ENCODE peak calls at places on chromosomes 12 and 14, in four cellular contexts. E is esophagus muscularis mucosa, S is ovary, A is transverse colon. H is an unnamed sample.

GRCh38 chr12:127304751-127305725 is 961.9 kb upstream of the TMEM132C start:
- DNase-seq in A (no peak), E (peak; percentile 82), S (no peak), H (no peak)

GRCh38 chr12:45292486-45293195 is 76.7 kb downstream of the ANO6 start:
- DNase-seq in S (peak; percentile 47), E (peak; percentile 94), A (peak; percentile 28), H (no peak)

GRCh38 chr12:119649202-119649808 is 18.6 kb upstream of the PRKAB1 start:
- DNase-seq in S (no peak), E (no peak), A (no peak), H (no peak)

GRCh38 chr12:116863275-116863767 is 17.9 kb downstream of the HRK start:
- DNase-seq in A (peak; percentile 49), S (no peak), E (no peak), H (no peak)

GRCh38 chr12:121465921-121466799 is 66.2 kb downstream of the RNF34 start:
- DNase-seq in S (no peak), E (no peak), A (peak; percentile 46), H (peak; percentile 29)

GRCh38 chr12:22458301-22458917 is 85.9 kb downstream of the C2CD5 start:
- DNase-seq in E (no peak), A (no peak), S (no peak), H (no peak)

GRCh38 chr14:99479903-99480855 is 480 bp downstream of the SETD3 start:
- DNase-seq in E (peak; percentile 92), A (peak; percentile 63), S (peak; percentile 56), H (peak; percentile 54)

GRCh38 chr14:34722723-34723545 is 8.5 kb upstream of the CFL2 start:
- DNase-seq in E (no peak), A (peak; percentile 27), S (peak; percentile 63), H (peak; percentile 32)

GRCh38 chr12:57139796-57140649 is 7.4 kb downstream of the LRP1-AS start:
- DNase-seq in E (no peak), A (no peak), S (no peak), H (no peak)

GRCh38 chr14:59363545-59364226 is 101.5 kb downstream of the GPR135 start:
- DNase-seq in A (no peak), S (no peak), E (no peak), H (no peak)

GRCh38 chr14:74140374-74140850 is 55.7 kb downstream of the LIN52 start:
- DNase-seq in A (peak; percentile 72), E (no peak), S (no peak), H (no peak)

GRCh38 chr12:123643911-123644310 is 10.3 kb downstream of the GTF2H3 start:
- DNase-seq in S (no peak), A (no peak), E (no peak), H (no peak)

GRCh38 chr12:52254180-52254964 is 20.1 kb upstream of the KRT86 start:
- DNase-seq in A (no peak), S (no peak), E (no peak), H (no peak)

GRCh38 chr12:117968826-117969659 is at the start of gene KSR2:
- DNase-seq in E (no peak), S (no peak), A (peak; percentile 81), H (peak; percentile 82)

GRCh38 chr14:68509188-68509953 is 283.5 kb downstream of the ZFP36L1 start:
- DNase-seq in A (no peak), S (no peak), E (no peak), H (no peak)

GRCh38 chr12:133202493-133203343 is 21.4 kb downstream of the ZNF268 start:
- DNase-seq in E (no peak), A (no peak), S (no peak), H (no peak)

GRCh38 chr12:95674631-95675030 is 115.9 kb downstream of the NTN4 start:
- DNase-seq in A (no peak), E (no peak), S (no peak), H (no peak)

GRCh38 chr12:22974865-22975264 is 349.9 kb downstream of the ETNK1 start:
- DNase-seq in S (no peak), A (no peak), E (no peak), H (no peak)

GRCh38 chr12:11861864-11862600 is 208.7 kb upstream of the BCL2L14 start:
- DNase-seq in E (no peak), S (no peak), A (no peak), H (no peak)

GRCh38 chr14:99481745-99482099 is 513 bp downstream of the CCNK start:
- DNase-seq in A (no peak), S (no peak), E (no peak), H (no peak)

GRCh38 chr14:35669782-35670181 is 135.8 kb downstream of the INSM2 start:
- DNase-seq in S (no peak), E (no peak), A (no peak), H (no peak)

GRCh38 chr14:22978873-22979671 is 3.3 kb downstream of the AJUBA start:
- DNase-seq in A (no peak), S (peak; percentile 22), E (no peak), H (no peak)

GRCh38 chr12:126873701-126874100 is 1393.3 kb upstream of the TMEM132C start:
- DNase-seq in S (no peak), E (no peak), A (no peak), H (no peak)

GRCh38 chr12:89453121-89453520 is 71.5 kb downstream of the GALNT4 start:
- DNase-seq in S (no peak), E (no peak), A (no peak), H (no peak)

GRCh38 chr14:68589447-68590232 is 203.2 kb downstream of the ZFP36L1 start:
- DNase-seq in S (peak; percentile 79), E (no peak), A (peak; percentile 42), H (no peak)

GRCh38 chr12:34291426-34291901 is 269.2 kb downstream of the ALG10 start:
- DNase-seq in A (peak; percentile 4), S (no peak), E (no peak), H (no peak)

GRCh38 chr12:65740506-65740872 is 83.8 kb upstream of the HMGA2 start:
- DNase-seq in S (no peak), A (no peak), E (no peak), H (no peak)
- H3K27ac ChIP-seq in S (no peak overlapping the region), A (no peak overlapping the region), E (no peak overlapping the region), H (no peak overlapping the region)

DNA sequence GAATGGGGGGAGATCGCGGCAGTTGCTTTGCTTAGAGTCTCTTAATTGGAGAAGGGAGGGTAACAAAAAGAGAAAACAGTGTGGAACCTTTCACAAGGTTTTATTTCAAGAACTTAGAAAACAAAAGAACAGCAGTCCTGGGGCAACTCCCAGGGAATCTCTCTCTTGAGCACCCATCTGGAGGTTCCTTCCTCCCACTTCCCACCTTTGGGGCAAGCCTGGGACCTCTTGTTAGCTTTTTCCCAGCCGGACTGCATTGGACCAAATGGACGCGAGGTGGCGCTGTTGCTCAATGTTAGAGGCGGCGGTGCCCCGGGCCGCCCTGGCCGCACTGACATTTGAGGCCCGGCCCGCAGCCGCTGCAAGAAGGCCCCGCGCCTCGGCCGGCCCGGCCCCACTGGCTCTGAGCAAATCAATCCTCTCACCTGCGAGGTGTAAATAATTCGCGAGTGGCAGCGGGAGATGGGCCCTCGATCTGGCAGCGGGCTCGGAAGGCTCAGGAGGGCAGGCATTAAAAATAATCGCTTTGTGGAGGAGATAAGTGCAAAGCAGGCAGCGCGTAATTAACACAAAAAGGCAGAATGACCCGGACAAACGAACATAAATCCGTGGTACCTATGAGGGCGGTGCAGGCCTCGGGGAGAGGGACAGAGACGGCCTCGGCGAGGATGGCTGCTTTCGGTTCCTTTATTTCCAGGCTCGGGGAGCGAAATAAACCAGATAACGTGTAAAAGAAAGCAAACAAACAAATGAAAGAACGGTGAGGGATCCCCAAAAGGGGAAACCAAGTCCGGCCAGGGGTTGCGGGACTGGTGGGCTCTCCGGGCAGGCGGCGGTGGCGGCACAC is 2.7 kb upstream of the HOXC8 start:
- DNase-seq in E (peak; percentile 96), S (peak; percentile 90), A (peak; percentile 88), H (peak; percentile 93)
- H3K4me3 ChIP-seq in E (no peak overlapping the region), S (peak overlapping the region; percentile 14), A (no peak overlapping the region), H (peak overlapping the region; percentile 44)

GRCh38 chr12:124753230-124753595 is 110.5 kb downstream of the SCARB1 start:
- DNase-seq in S (no peak), E (no peak), A (no peak), H (no peak)
- TF ChIP-seq EP300 in S (no peak), E (no peak), A (no peak), H (no peak)

GRCh38 chr14:96962337-96962736 is 165.2 kb downstream of the VRK1 start:
- DNase-seq in S (no peak), A (peak; percentile 12), E (no peak), H (no peak)
- H3K27ac ChIP-seq in S (no peak overlapping the region), A (no peak overlapping the region), E (no peak overlapping the region), H (peak overlapping the region; percentile 22)

DNA sequence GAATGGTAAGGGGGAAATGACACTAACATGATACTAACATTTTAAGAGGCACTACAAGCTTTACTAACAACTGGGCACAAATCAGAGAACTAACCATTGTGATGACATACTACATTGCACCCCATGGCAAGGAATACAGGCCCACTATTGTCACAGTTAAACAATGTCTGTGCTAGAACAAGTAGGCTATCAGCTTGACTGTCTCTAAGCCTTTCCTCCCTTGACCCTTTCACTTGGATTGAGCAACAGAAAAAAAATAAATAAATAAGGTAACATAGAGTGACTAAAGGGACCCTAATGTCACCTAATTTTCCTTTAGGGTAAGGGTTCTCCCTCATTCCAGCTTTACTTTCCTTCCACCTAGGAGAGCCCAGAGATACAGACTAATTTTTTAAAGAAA is 4.4 kb downstream of the SLC38A2 start:
- DNase-seq in A (no peak), S (no peak), E (no peak), H (no peak)
- H3K4me3 ChIP-seq in A (peak overlapping the region; percentile 97), S (peak overlapping the region; percentile 99), E (peak overlapping the region; percentile 80), H (peak overlapping the region; percentile 100)

DNA sequence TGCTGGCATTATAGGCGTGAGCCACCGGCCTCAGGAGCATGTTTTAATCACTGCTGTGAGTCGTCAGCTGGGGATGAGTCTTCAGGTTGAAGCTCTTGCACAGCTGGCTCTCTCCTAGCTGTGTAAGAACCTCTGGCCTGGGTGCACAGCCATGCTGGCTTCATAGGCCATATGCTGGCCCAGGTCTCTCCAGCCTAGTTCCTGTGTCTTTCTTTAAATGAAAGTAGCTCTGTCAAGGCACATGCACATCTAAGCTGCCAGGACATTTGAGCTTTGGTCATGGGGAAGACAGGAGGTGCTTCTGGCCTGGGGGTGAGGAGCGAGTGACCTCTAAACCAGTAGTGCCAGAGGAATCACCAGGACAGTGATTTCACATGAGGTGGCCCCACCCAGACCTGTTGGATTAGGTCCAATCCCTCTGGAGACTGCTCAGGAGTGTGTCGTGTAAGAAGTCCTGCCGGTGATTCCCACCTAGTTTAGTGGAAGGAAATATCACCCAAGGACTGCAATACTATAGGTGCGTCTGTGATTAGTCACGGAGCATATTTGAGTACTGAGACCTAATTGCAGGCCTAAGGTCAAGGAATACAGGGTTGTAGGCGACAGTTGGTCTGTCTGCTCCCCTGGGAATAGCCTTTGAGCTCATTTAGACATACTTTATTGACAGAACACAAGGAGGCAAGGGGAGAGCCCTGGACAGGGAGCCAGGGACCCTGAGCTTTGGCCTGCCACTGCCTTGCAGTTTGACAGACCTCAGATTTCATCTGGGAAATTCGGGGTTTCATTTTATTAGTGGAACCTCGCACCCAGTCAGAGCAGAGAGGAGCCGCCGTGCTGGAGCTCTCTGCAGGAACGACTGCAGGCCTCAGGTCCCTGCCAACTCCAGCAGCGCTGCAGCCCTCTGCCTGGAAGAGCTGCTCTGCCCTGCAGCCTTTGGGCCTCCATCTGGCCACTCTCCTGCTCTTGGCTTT is 67.0 kb downstream of the ANKRD9 start:
- DNase-seq in E (no peak), A (peak; percentile 87), S (no peak), H (no peak)
- TF ChIP-seq EP300 in E (no peak), A (peak; percentile 27), S (no peak), H (no peak)

H was measured in stomach.